ENCODE peak calls at places on chromosomes 13 and 19, in eight cellular contexts. K is stomach; E is mammary epithelial cell; F is CD8-positive, alpha-beta memory T cell; Y is neural progenitor cell; G is AG04450; A is transverse colon; V is adrenal gland. W is an unnamed sample.

GRCh38 chr13:71860547-71861131 is 6.4 kb downstream of the DACH1 start:
- DNase-seq in G (no peak), A (no peak), K (no peak), V (no peak), E (no peak), F (no peak), Y (no peak), W (no peak)

GRCh38 chr13:50798923-50799322 is 44.6 kb downstream of the DLEU7 start:
- DNase-seq in E (peak; percentile 63), F (no peak), Y (no peak), V (no peak), A (no peak), K (no peak), G (no peak), W (no peak)

GRCh38 chr13:98775844-98776598 is 23.5 kb upstream of the SLC15A1 start:
- DNase-seq in Y (no peak), A (peak; percentile 82), G (no peak), E (peak; percentile 82), K (peak; percentile 37), V (no peak), F (no peak), W (peak; percentile 93)

GRCh38 chr19:29630661-29631060 is 24.6 kb downstream of the POP4 start:
- DNase-seq in Y (no peak), E (no peak), K (no peak), F (no peak), G (no peak), A (no peak), V (no peak), W (no peak)

GRCh38 chr13:74871671-74872070 is 610.3 kb downstream of the TBC1D4 start:
- DNase-seq in K (no peak), V (no peak), F (no peak), Y (no peak), A (no peak), G (no peak), E (no peak), W (no peak)

GRCh38 chr19:29967623-29968022 is 25.6 kb downstream of the URI1 start:
- DNase-seq in K (no peak), F (no peak), V (no peak), Y (no peak), E (no peak), G (no peak), A (no peak), W (no peak)

GRCh38 chr19:16821081-16821480 is 8.1 kb upstream of the SIN3B start:
- DNase-seq in E (peak; percentile 75), K (no peak), A (no peak), Y (no peak), F (no peak), V (no peak), G (no peak), W (no peak)

GRCh38 chr13:112325941-112326645 is 50.1 kb upstream of the SPACA7 start:
- DNase-seq in G (no peak), V (no peak), K (no peak), E (no peak), Y (no peak), F (no peak), A (no peak), W (no peak)

GRCh38 chr13:113992276-113993005 is 18.6 kb upstream of the C13orf46 start:
- DNase-seq in F (no peak), E (no peak), G (no peak), V (no peak), K (no peak), A (no peak), Y (no peak), W (no peak)

GRCh38 chr19:13881692-13882418 is 4.9 kb downstream of the NANOS3 start:
- DNase-seq in Y (peak; percentile 29), F (peak; percentile 32), E (no peak), K (no peak), A (peak; percentile 63), G (no peak), V (no peak), W (no peak)

GRCh38 chr13:72473321-72473720 is 254.1 kb downstream of the MZT1 start:
- DNase-seq in Y (no peak), V (no peak), F (no peak), A (no peak), K (no peak), G (no peak), E (no peak), W (no peak)

GRCh38 chr13:109180905-109181425 is 551.6 kb downstream of the MYO16 start:
- DNase-seq in Y (no peak), E (peak; percentile 72), A (no peak), G (peak; percentile 70), F (no peak), V (no peak), K (no peak), W (peak; percentile 94)

GRCh38 chr19:14954071-14954655 is 12.9 kb downstream of the OR7C2 start:
- DNase-seq in V (no peak), K (no peak), Y (no peak), E (peak; percentile 15), A (no peak), F (no peak), G (no peak), W (no peak)

GRCh38 chr13:113023217-113023597 is 54.2 kb downstream of the MCF2L start:
- DNase-seq in G (no peak), F (no peak), K (no peak), E (no peak), A (no peak), Y (no peak), V (no peak), W (peak; percentile 10)

GRCh38 chr19:48064509-48064908 is 20.6 kb upstream of the CABP5 start:
- DNase-seq in A (no peak), E (no peak), Y (no peak), G (no peak), K (no peak), F (no peak), V (no peak), W (no peak)

GRCh38 chr13:100138859-100139491 is 50.1 kb downstream of the PCCA start:
- DNase-seq in A (no peak), F (no peak), V (no peak), K (no peak), G (no peak), E (peak; percentile 8), Y (no peak), W (no peak)

GRCh38 chr13:40161008-40161694 is 505.3 kb downstream of the FOXO1 start:
- DNase-seq in G (no peak), Y (no peak), F (no peak), E (no peak), A (no peak), V (no peak), K (no peak), W (peak; percentile 33)

GRCh38 chr19:35869327-35870123 is 1.2 kb downstream of the APLP1 start:
- DNase-seq in G (no peak), K (peak; percentile 88), F (peak; percentile 71), Y (peak; percentile 99), E (peak; percentile 60), A (peak; percentile 70), V (peak; percentile 87), W (peak; percentile 52)

GRCh38 chr13:36432106-36432544 is at the start of gene CCNA1:
- DNase-seq in F (no peak), G (no peak), A (no peak), K (peak; percentile 25), Y (peak; percentile 92), V (peak; percentile 71), E (peak; percentile 47), W (peak; percentile 55)

GRCh38 chr13:26710166-26710565 is 50.4 kb downstream of the GPR12 start:
- DNase-seq in V (no peak), Y (no peak), K (no peak), A (no peak), F (no peak), E (no peak), G (no peak), W (no peak)

GRCh38 chr19:53161123-53161522 is 2.3 kb upstream of the ZNF347 start:
- DNase-seq in Y (no peak), G (no peak), F (no peak), K (no peak), E (no peak), A (no peak), V (no peak), W (no peak)

DNA sequence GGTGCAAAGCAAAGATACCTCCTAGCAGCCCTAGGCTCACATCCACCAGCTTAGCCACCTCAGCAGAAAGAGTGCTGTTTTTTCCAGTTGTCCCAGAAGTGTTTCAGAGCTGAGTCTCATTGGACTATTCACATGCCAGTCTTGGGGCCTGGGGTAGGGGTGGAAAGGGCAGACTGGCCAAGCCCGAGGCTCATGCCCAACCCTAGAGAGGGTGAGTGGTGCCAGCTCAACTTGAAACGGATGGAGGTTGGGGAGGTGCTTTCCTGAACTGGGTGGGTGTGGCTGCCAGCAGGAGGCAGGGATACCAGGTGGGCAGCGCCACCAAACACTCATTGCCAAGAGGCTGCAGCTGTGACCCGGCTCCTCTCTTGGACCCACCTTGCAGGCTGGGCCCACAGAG is 116.9 kb downstream of the DPF1 start:
- DNase-seq in Y (no peak), K (no peak), E (no peak), G (no peak), A (no peak), F (no peak), V (no peak), W (no peak)
- H3K27me3 ChIP-seq in Y (no peaks in the 10 kb centered on the region), K (no peaks in the 10 kb centered on the region), E (no peaks in the 10 kb centered on the region), G (no peaks in the 10 kb centered on the region), A (no peaks in the 10 kb centered on the region), F (no peaks in the 10 kb centered on the region), V (no peaks in the 10 kb centered on the region), W (no peaks in the 10 kb centered on the region)

DNA sequence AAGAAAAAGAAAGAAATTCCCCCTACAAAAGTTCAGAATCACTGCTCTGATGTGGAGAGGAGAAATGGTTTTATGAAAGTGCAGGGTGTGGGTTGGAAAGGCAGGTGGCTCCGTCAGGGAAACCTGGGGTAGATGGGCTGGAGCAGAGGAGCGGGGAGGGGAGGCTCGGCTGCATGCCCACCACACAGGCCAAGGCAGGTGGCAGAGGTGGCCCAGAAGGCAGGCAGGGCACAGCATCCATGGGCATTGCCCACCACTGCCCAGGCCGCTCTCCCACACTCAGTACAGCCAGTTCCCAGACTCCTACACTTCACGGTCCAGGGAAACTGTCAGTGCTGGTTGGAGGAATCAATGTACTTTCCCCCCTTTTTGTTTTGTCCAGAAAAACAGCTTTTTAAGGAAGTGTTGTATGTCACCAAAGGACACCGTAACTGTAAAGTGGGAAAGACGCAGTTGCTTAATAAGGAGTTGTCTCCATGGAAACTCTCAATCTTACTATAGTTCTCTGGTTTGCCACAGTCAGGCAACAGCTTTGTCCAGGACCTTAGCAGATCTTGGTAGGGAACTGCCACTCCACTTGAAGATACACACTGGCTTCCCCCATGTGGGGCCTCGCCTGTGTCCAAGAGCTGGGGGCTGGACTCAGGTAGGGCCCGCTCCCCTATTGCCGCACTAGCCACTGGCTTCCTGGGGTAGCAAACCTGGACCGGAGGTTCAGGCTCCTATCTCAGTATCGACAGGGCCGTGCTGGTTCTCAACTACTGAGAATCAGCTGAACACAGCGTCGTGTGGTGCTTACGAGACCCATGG is 82.9 kb downstream of the RAB20 start:
- DNase-seq in V (no peak), K (no peak), G (no peak), Y (no peak), A (no peak), E (no peak), F (no peak), W (no peak)
- H3K27ac ChIP-seq in V (no peak overlapping the region), K (no peak overlapping the region), G (no peak overlapping the region), Y (no peak overlapping the region), A (no peak overlapping the region), E (no peak overlapping the region), F (no peak overlapping the region), W (no peak overlapping the region)

GRCh38 chr19:7668842-7669241 is at the start of gene RETN:
- DNase-seq in F (no peak), A (no peak), K (no peak), G (no peak), Y (no peak), E (no peak), V (no peak), W (no peak)
- H3K27me3 ChIP-seq in F (no peaks in the 10 kb centered on the region), A (peaks cover 25% of the 10 kb centered on the region), K (peaks cover 30% of the 10 kb centered on the region), G (peaks cover 18% of the 10 kb centered on the region), Y (peaks cover 93% of the 10 kb centered on the region), E (peaks cover 3% of the 10 kb centered on the region), V (peaks cover 9% of the 10 kb centered on the region), W (peaks cover 26% of the 10 kb centered on the region)

GRCh38 chr19:50203281-50204080 is at the start of gene MYH14:
- DNase-seq in E (no peak), F (no peak), Y (peak; percentile 97), K (peak; percentile 96), A (peak; percentile 93), V (peak; percentile 81), G (no peak), W (no peak)
- H3K27ac ChIP-seq in E (no peak within 1 kb of the TSS), F (no peak within 1 kb of the TSS), Y (no peak within 1 kb of the TSS), K (peak within 1 kb of the TSS; percentile 91), A (peak within 1 kb of the TSS; percentile 90), V (no peak within 1 kb of the TSS), G (no peak within 1 kb of the TSS), W (no peak within 1 kb of the TSS)

W was measured in SJSA1.